ENCODE peak calls at places on chromosomes 1 and 21, in nine cellular contexts. One of them, this sample, is unnamed.

GRCh38 chr1:6049419-6049818 is 3.7 kb downstream of the KCNAB2 start:
- DNase-seq in astrocyte of the spinal cord: no peak
- DNase-seq in NCI-H2029: no peak
- DNase-seq in activated CD4-positive, alpha-beta T cell treated with anti-CD3 and anti-CD28 coated beads, Interleukin-2, amount 50 U/mL, for 4 hours: no peak
- DNase-seq in lung: no peak
- DNase-seq in GM20000: no peak
- DNase-seq in MCF 10A: no peak
- DNase-seq in HCT116: no peak
- DNase-seq in Right ventricle myocardium inferior: no peak
- DNase-seq in this sample: no peak

GRCh38 chr1:30664103-30664755 is 59.2 kb downstream of the MATN1 start:
- DNase-seq in lung: no peak
- DNase-seq in NCI-H2029: no peak
- DNase-seq in HCT116: no peak
- DNase-seq in astrocyte of the spinal cord: no peak
- DNase-seq in GM20000: no peak
- DNase-seq in activated CD4-positive, alpha-beta T cell treated with anti-CD3 and anti-CD28 coated beads, Interleukin-2, amount 50 U/mL, for 4 hours: no peak
- DNase-seq in MCF 10A: no peak
- DNase-seq in Right ventricle myocardium inferior: no peak
- DNase-seq in this sample: no peak

GRCh38 chr1:11943619-11944018 is 9.1 kb downstream of the PLOD1 start:
- DNase-seq in GM20000: no peak
- DNase-seq in astrocyte of the spinal cord: no peak
- DNase-seq in lung: no peak
- DNase-seq in HCT116: no peak
- DNase-seq in NCI-H2029: no peak
- DNase-seq in Right ventricle myocardium inferior: peak; percentile 57
- DNase-seq in activated CD4-positive, alpha-beta T cell treated with anti-CD3 and anti-CD28 coated beads, Interleukin-2, amount 50 U/mL, for 4 hours: no peak
- DNase-seq in MCF 10A: no peak
- DNase-seq in this sample: no peak

GRCh38 chr1:226732856-226733291 is 6.2 kb downstream of the ITPKB start:
- DNase-seq in HCT116: no peak
- DNase-seq in NCI-H2029: no peak
- DNase-seq in activated CD4-positive, alpha-beta T cell treated with anti-CD3 and anti-CD28 coated beads, Interleukin-2, amount 50 U/mL, for 4 hours: no peak
- DNase-seq in GM20000: no peak
- DNase-seq in Right ventricle myocardium inferior: no peak
- DNase-seq in astrocyte of the spinal cord: no peak
- DNase-seq in MCF 10A: no peak
- DNase-seq in lung: no peak
- DNase-seq in this sample: no peak

GRCh38 chr21:46503922-46504539 is 45.3 kb downstream of the DIP2A start:
- DNase-seq in HCT116: no peak
- DNase-seq in GM20000: peak; percentile 61
- DNase-seq in Right ventricle myocardium inferior: no peak
- DNase-seq in lung: no peak
- DNase-seq in MCF 10A: no peak
- DNase-seq in activated CD4-positive, alpha-beta T cell treated with anti-CD3 and anti-CD28 coated beads, Interleukin-2, amount 50 U/mL, for 4 hours: no peak
- DNase-seq in astrocyte of the spinal cord: no peak
- DNase-seq in NCI-H2029: no peak
- DNase-seq in this sample: no peak

GRCh38 chr1:96010000-96010399 is 711.6 kb upstream of the PTBP2 start:
- DNase-seq in HCT116: no peak
- DNase-seq in NCI-H2029: no peak
- DNase-seq in activated CD4-positive, alpha-beta T cell treated with anti-CD3 and anti-CD28 coated beads, Interleukin-2, amount 50 U/mL, for 4 hours: no peak
- DNase-seq in GM20000: no peak
- DNase-seq in lung: no peak
- DNase-seq in MCF 10A: no peak
- DNase-seq in Right ventricle myocardium inferior: no peak
- DNase-seq in astrocyte of the spinal cord: no peak
- DNase-seq in this sample: no peak

GRCh38 chr1:76786232-76786631 is 81.0 kb upstream of the ST6GALNAC5 start:
- DNase-seq in GM20000: no peak
- DNase-seq in activated CD4-positive, alpha-beta T cell treated with anti-CD3 and anti-CD28 coated beads, Interleukin-2, amount 50 U/mL, for 4 hours: no peak
- DNase-seq in HCT116: no peak
- DNase-seq in Right ventricle myocardium inferior: no peak
- DNase-seq in lung: no peak
- DNase-seq in astrocyte of the spinal cord: no peak
- DNase-seq in MCF 10A: no peak
- DNase-seq in NCI-H2029: no peak
- DNase-seq in this sample: no peak

GRCh38 chr1:228012555-228012954 is 5.8 kb downstream of the WNT3A start:
- DNase-seq in activated CD4-positive, alpha-beta T cell treated with anti-CD3 and anti-CD28 coated beads, Interleukin-2, amount 50 U/mL, for 4 hours: no peak
- DNase-seq in Right ventricle myocardium inferior: no peak
- DNase-seq in lung: peak; percentile 17
- DNase-seq in astrocyte of the spinal cord: no peak
- DNase-seq in MCF 10A: no peak
- DNase-seq in NCI-H2029: no peak
- DNase-seq in HCT116: no peak
- DNase-seq in GM20000: no peak
- DNase-seq in this sample: no peak

GRCh38 chr21:40902299-40902698 is 55.3 kb upstream of the DSCAM start:
- DNase-seq in HCT116: no peak
- DNase-seq in GM20000: no peak
- DNase-seq in NCI-H2029: peak; percentile 96
- DNase-seq in activated CD4-positive, alpha-beta T cell treated with anti-CD3 and anti-CD28 coated beads, Interleukin-2, amount 50 U/mL, for 4 hours: no peak
- DNase-seq in MCF 10A: no peak
- DNase-seq in Right ventricle myocardium inferior: no peak
- DNase-seq in astrocyte of the spinal cord: no peak
- DNase-seq in lung: no peak
- DNase-seq in this sample: peak; percentile 37

GRCh38 chr1:109620396-109620817 is 770 bp downstream of the AMPD2 start:
- DNase-seq in activated CD4-positive, alpha-beta T cell treated with anti-CD3 and anti-CD28 coated beads, Interleukin-2, amount 50 U/mL, for 4 hours: no peak
- DNase-seq in Right ventricle myocardium inferior: no peak
- DNase-seq in HCT116: no peak
- DNase-seq in astrocyte of the spinal cord: no peak
- DNase-seq in MCF 10A: peak; percentile 58
- DNase-seq in NCI-H2029: no peak
- DNase-seq in GM20000: no peak
- DNase-seq in lung: no peak
- DNase-seq in this sample: peak; percentile 60

GRCh38 chr1:34529935-34530859 is 224.7 kb upstream of the GJB5 start:
- DNase-seq in MCF 10A: no peak
- DNase-seq in astrocyte of the spinal cord: no peak
- DNase-seq in NCI-H2029: no peak
- DNase-seq in Right ventricle myocardium inferior: no peak
- DNase-seq in GM20000: peak; percentile 48
- DNase-seq in lung: no peak
- DNase-seq in HCT116: no peak
- DNase-seq in activated CD4-positive, alpha-beta T cell treated with anti-CD3 and anti-CD28 coated beads, Interleukin-2, amount 50 U/mL, for 4 hours: no peak
- DNase-seq in this sample: peak; percentile 34